ENCODE peak calls at places on chromosome 3, in six cellular contexts. T is ovary; P is heart right ventricle; S is CD8-positive, alpha-beta T cell; L is adrenal gland; W is mesendoderm. N is an unnamed sample.

GRCh38 chr3:86554346-86554745 is 436.6 kb downstream of the VGLL3 start:
- DNase-seq in T (no peak), P (no peak), S (no peak), W (peak; percentile 23), L (no peak), N (no peak)

GRCh38 chr3:42557849-42558248 is 23.9 kb downstream of the SEC22C start:
- DNase-seq in P (no peak), L (no peak), T (no peak), S (no peak), W (peak; percentile 66), N (no peak)

GRCh38 chr3:50623840-50624474 is 7.0 kb downstream of the MAPKAPK3 start:
- DNase-seq in T (no peak), S (no peak), P (no peak), W (no peak), L (no peak), N (no peak)

GRCh38 chr3:131038326-131038725 is 11.6 kb downstream of the NEK11 start:
- DNase-seq in P (no peak), W (no peak), S (no peak), T (no peak), L (no peak), N (no peak)

GRCh38 chr3:195319060-195319459 is 48.1 kb upstream of the XXYLT1 start:
- DNase-seq in S (no peak), P (no peak), T (no peak), W (peak; percentile 48), L (no peak), N (no peak)

GRCh38 chr3:46429250-46429649 is 22.2 kb downstream of the CCRL2 start:
- DNase-seq in W (no peak), P (no peak), S (no peak), L (no peak), T (no peak), N (no peak)

GRCh38 chr3:12370758-12371157 is 81.9 kb downstream of the PPARG start:
- DNase-seq in P (peak; percentile 44), W (peak; percentile 47), T (no peak), S (no peak), L (no peak), N (no peak)

GRCh38 chr3:111695584-111696213 is 100.6 kb upstream of the ZBED2 start:
- DNase-seq in W (no peak), T (no peak), L (no peak), S (no peak), P (no peak), N (peak; percentile 73)

GRCh38 chr3:141656771-141657170 is 81.3 kb upstream of the RNF7 start:
- DNase-seq in P (no peak), W (peak; percentile 58), L (no peak), T (no peak), S (no peak), N (peak; percentile 59)

GRCh38 chr3:30035935-30036567 is 570.4 kb upstream of the TGFBR2 start:
- DNase-seq in P (no peak), S (no peak), L (no peak), W (no peak), T (no peak), N (no peak)

GRCh38 chr3:19232566-19232965 is 84.3 kb downstream of the KCNH8 start:
- DNase-seq in S (no peak), P (no peak), L (no peak), T (no peak), W (no peak), N (no peak)

GRCh38 chr3:109337393-109337792 is at the start of gene DPPA4:
- DNase-seq in S (no peak), P (no peak), W (peak; percentile 94), T (no peak), L (no peak), N (no peak)

DNA sequence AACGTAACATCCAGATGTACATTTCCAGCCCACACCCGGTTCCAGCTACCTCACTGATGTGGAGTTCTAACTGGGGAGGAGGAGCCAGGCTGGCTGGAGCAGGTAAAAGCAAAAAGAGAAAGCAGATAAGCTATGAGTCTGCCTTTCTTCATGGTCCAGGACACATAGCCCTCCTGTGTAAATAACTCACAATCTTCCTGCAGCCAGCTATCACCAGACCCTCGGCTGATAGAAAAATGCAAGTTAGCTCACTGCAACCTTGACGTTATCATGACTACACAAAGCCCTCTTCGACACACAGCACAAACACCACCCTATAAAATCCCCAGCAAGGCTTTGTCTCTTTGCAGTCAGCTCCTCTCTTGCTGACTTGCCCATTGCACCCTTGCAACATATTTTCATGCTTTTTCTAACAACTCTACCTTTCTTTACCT is 20.5 kb upstream of the ELP6 start:
- DNase-seq in T (no peak), L (no peak), W (no peak), S (no peak), P (no peak), N (no peak)
- H3K4me3 ChIP-seq in T (no peak overlapping the region), L (no peak overlapping the region), W (no peak overlapping the region), S (no peak overlapping the region), P (no peak overlapping the region), N (no peak overlapping the region)

GRCh38 chr3:67318162-67318561 is 320.1 kb downstream of the KBTBD8 start:
- DNase-seq in P (no peak), W (no peak), L (no peak), T (no peak), S (no peak), N (no peak)
- H3K4me1 ChIP-seq in P (no peaks in the 10 kb centered on the region), W (no peaks in the 10 kb centered on the region), L (no peaks in the 10 kb centered on the region), T (no peaks in the 10 kb centered on the region), S (no peaks in the 10 kb centered on the region), N (no peaks in the 10 kb centered on the region)

GRCh38 chr3:170585008-170585936 is 603 bp downstream of the SLC7A14 start:
- DNase-seq in T (no peak), W (peak; percentile 50), S (no peak), L (no peak), P (no peak), N (no peak)

GRCh38 chr3:170584585-170585007 is 1.3 kb downstream of the SLC7A14 start:
- DNase-seq in S (peak; percentile 2), W (peak; percentile 93), L (peak; percentile 85), T (peak; percentile 74), P (peak; percentile 61), N (peak; percentile 50)

GRCh38 chr3:170589113-170589512 is 3.2 kb upstream of the SLC7A14 start:
- DNase-seq in W (no peak), P (no peak), T (no peak), L (no peak), S (no peak), N (no peak)

DNA sequence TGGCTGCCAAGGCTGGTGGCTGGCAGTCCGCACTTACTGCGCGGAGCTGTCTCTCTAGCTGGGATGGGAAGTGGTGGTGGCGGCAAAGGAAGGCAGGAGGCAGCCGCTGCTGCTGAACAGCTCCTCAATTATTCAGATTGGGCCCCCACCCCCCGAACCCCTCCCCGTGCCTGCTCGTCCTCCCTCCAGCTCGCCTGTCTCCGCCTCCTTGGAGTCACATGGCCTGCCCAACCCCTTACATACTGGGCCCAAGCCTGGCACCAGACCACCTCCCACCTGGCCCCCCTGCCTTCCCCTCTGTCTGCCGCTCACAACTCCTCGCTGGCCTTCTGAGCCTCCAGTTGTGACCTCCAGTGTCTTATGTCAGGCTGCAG is at the start of gene SLC7A14:
- DNase-seq in T (no peak), L (peak; percentile 21), S (no peak), W (peak; percentile 80), P (no peak), N (no peak)
- H3K4me3 ChIP-seq in T (no peak within 1 kb of the TSS), L (no peak within 1 kb of the TSS), S (no peak within 1 kb of the TSS), W (peak within 1 kb of the TSS; percentile 12), P (peak within 1 kb of the TSS; percentile 6), N (no peak within 1 kb of the TSS)

GRCh38 chr3:49279376-49279775 is 2.3 kb upstream of the C3orf62 start:
- DNase-seq in S (no peak), T (no peak), W (no peak), L (no peak), P (peak; percentile 23), N (no peak)

GRCh38 chr3:49277357-49277723 is 308 bp upstream of the C3orf62 start:
- DNase-seq in T (no peak), P (no peak), S (no peak), W (no peak), L (no peak), N (peak; percentile 45)

GRCh38 chr3:49273825-49274532 is 3.1 kb downstream of the C3orf62 start:
- DNase-seq in T (no peak), L (peak; percentile 68), W (no peak), S (no peak), P (no peak), N (no peak)

GRCh38 chr3:49278548-49278947 is 1.5 kb upstream of the C3orf62 start:
- DNase-seq in W (peak; percentile 41), P (no peak), T (no peak), S (no peak), L (no peak), N (no peak)

GRCh38 chr3:49276475-49277356 is at the start of gene C3orf62:
- DNase-seq in W (peak; percentile 64), T (peak; percentile 92), P (peak; percentile 96), L (peak; percentile 95), S (peak; percentile 27), N (peak; percentile 54)
- H3K4me1 ChIP-seq in W (no peaks in the 10 kb centered on the region), T (peaks cover 15% of the 10 kb centered on the region), P (peaks cover 16% of the 10 kb centered on the region), L (peaks cover 45% of the 10 kb centered on the region), S (peaks cover 11% of the 10 kb centered on the region), N (peaks cover 14% of the 10 kb centered on the region)

DNA sequence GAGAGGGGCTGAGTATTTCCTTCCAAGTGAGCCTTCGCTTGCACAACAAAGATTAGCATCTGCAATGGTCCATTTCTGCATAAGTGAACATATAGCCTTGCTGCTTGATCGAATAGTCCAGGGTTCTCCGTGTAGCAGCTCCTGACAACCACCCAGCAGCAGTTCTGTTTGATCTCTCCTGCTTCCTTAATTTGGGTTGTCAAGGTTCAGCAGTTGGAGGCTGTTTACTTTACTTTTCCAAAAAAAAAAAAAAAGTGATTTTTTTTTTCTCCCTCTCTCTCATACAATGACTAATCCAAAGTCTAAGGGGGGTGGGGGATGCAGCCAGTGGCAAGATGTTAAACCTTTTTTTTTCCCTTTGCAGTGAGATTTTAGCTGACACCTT is 3.6 kb downstream of the FOXP1 start:
- DNase-seq in S (no peak), P (no peak), W (peak; percentile 32), L (no peak), T (no peak), N (no peak)
- H3K4me3 ChIP-seq in S (no peak overlapping the region), P (no peak overlapping the region), W (no peak overlapping the region), L (no peak overlapping the region), T (peak overlapping the region; percentile 86), N (no peak overlapping the region)

GRCh38 chr3:40652072-40652471 is 127.3 kb downstream of the ZNF621 start:
- DNase-seq in S (no peak), T (no peak), L (no peak), W (no peak), P (no peak), N (no peak)
- H3K4me1 ChIP-seq in S (no peaks in the 10 kb centered on the region), T (no peaks in the 10 kb centered on the region), L (no peaks in the 10 kb centered on the region), W (no peaks in the 10 kb centered on the region), P (no peaks in the 10 kb centered on the region), N (no peaks in the 10 kb centered on the region)

DNA sequence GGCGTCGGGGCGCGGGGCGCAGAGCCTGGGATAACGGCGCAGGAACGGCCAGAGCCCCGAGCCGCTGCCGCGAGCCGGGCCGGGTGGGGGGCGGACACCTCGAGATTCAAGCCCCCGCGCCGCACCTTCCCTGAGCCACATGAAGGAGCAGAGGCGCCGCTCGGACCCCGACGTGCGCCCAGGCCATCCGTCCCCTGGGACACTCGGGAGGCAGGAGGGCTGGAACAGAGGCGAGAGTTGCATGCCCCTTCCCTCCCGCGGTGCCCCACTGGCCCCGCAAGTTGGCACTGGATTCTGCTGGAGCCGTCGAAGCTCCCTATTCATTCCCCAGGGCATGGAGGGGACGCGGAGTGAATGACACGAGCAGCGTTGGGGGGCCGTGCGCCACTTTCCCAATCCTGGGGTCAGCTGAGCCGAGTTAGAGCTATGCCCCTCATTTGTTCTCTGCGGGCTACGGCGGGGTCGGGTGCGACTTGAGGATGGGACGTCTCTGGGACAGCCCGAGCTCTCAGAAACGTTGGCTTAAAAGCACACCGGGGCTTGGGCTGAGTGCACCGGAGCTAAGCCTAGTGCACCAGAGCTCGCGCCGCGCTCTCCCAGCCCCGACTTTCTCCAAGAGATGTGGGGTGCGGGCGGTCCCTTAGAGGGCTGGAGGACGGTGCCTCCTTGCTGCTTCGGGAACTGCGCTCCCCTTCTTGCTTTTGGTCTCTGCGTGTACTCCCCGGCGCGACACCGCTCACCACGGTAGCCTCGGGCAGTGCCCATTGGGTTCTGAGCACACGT is 589 bp downstream of the SLC6A1 start:
- DNase-seq in L (no peak), P (no peak), T (no peak), S (no peak), W (no peak), N (no peak)
- H3K4me3 ChIP-seq in L (no peak overlapping the region), P (peak overlapping the region; percentile 46), T (peak overlapping the region; percentile 35), S (no peak overlapping the region), W (peak overlapping the region; percentile 22), N (no peak overlapping the region)

N was measured in SJSA1.